ENCODE peak calls at places on chromosomes 4 and X, in five cellular contexts. U, G, I, K and S are unnamed samples.

GRCh38 chrX:103211012-103211715 is 3.7 kb upstream of the BEX4 start:
- DNase-seq in U (no peak), K (peak; percentile 51), I (peak; percentile 62), G (no peak), S (peak; percentile 5)

GRCh38 chr4:6079965-6080364 is 61.7 kb upstream of the C4orf50 start:
- DNase-seq in U (no peak), K (no peak), I (no peak), G (no peak), S (no peak)

GRCh38 chr4:53866055-53866454 is 198.3 kb downstream of the CHIC2 start:
- DNase-seq in K (no peak), I (no peak), G (no peak), U (no peak), S (no peak)

GRCh38 chr4:40576651-40577480 is 52.8 kb downstream of the RBM47 start:
- DNase-seq in K (no peak), G (peak; percentile 28), U (peak; percentile 59), I (peak; percentile 92), S (no peak)

GRCh38 chr4:186889876-186890643 is 166.4 kb upstream of the FAT1 start:
- DNase-seq in K (no peak), I (no peak), U (no peak), G (no peak), S (no peak)

GRCh38 chr4:25580633-25581467 is 74.8 kb upstream of the SLC34A2 start:
- DNase-seq in I (no peak), G (no peak), K (no peak), U (no peak), S (no peak)

GRCh38 chr4:117434424-117434823 is 349.0 kb upstream of the TRAM1L1 start:
- DNase-seq in I (no peak), K (no peak), G (no peak), U (no peak), S (no peak)

GRCh38 chrX:48958635-48959094 is 1.3 kb upstream of the OTUD5 start:
- DNase-seq in U (no peak), K (no peak), I (peak; percentile 66), G (peak; percentile 35), S (peak; percentile 8)

GRCh38 chrX:41333744-41333993 is 293 bp upstream of the DDX3X start:
- DNase-seq in G (peak; percentile 78), I (peak; percentile 87), U (peak; percentile 40), K (peak; percentile 81), S (peak; percentile 85)

GRCh38 chrX:70190225-70190624 is 12.9 kb downstream of the DGAT2L6 start:
- DNase-seq in K (no peak), G (no peak), I (no peak), U (no peak), S (no peak)

GRCh38 chr4:54924891-54925290 is 200.5 kb downstream of the KDR start:
- DNase-seq in U (no peak), I (no peak), K (no peak), G (no peak), S (no peak)

GRCh38 chr4:41670530-41670929 is 78.0 kb downstream of the PHOX2B start:
- DNase-seq in G (no peak), I (no peak), U (no peak), K (peak; percentile 39), S (no peak)

GRCh38 chr4:139607302-139608060 is 51.5 kb upstream of the SETD7 start:
- DNase-seq in I (no peak), U (no peak), G (no peak), K (no peak), S (no peak)

GRCh38 chr4:30718889-30719252 is 1.3 kb upstream of the PCDH7 start:
- DNase-seq in U (no peak), G (no peak), K (peak; percentile 16), I (peak; percentile 52), S (peak; percentile 16)

GRCh38 chr4:72112514-72113156 is 80.8 kb downstream of the NPFFR2 start:
- DNase-seq in U (no peak), I (peak; percentile 86), K (no peak), G (no peak), S (peak; percentile 24)

GRCh38 chr4:288891-289290 is 16.4 kb downstream of the ZNF732 start:
- DNase-seq in I (peak; percentile 13), K (no peak), G (no peak), U (no peak), S (no peak)

GRCh38 chr4:63607186-63607872 is 801.9 kb downstream of the TECRL start:
- DNase-seq in I (no peak), K (no peak), G (no peak), U (no peak), S (no peak)

GRCh38 chr4:128707864-128708263 is 101.6 kb upstream of the JADE1 start:
- DNase-seq in U (no peak), I (no peak), G (peak; percentile 59), K (no peak), S (no peak)

GRCh38 chrX:136711147-136711546 is 63.2 kb downstream of the CD40LG start:
- DNase-seq in G (peak; percentile 4), U (no peak), I (peak; percentile 43), K (no peak), S (peak; percentile 6)

GRCh38 chr4:5892321-5893012 is 419 bp downstream of the CRMP1 start:
- DNase-seq in U (no peak), I (no peak), K (no peak), G (no peak), S (no peak)

GRCh38 chr4:122764071-122764807 is 31.7 kb downstream of the BBS12 start:
- DNase-seq in I (peak; percentile 90), U (no peak), G (no peak), K (no peak), S (peak; percentile 43)

GRCh38 chr4:94634266-94634665 is 123.5 kb upstream of the BMPR1B start:
- DNase-seq in I (no peak), K (no peak), U (no peak), G (no peak), S (no peak)

GRCh38 chr4:139184129-139184528 is 7.1 kb upstream of the ELF2 start:
- DNase-seq in I (peak; percentile 29), K (peak; percentile 33), G (no peak), U (no peak), S (no peak)

GRCh38 chr4:16024009-16024408 is 59.8 kb downstream of the PROM1 start:
- DNase-seq in G (no peak), U (no peak), K (no peak), I (peak; percentile 78), S (no peak)

GRCh38 chrX:42119076-42119475 is 195.7 kb upstream of the CASK start:
- DNase-seq in I (peak; percentile 69), G (no peak), K (peak; percentile 26), U (no peak), S (no peak)

GRCh38 chrX:18428006-18428405 is 2.6 kb downstream of the CDKL5 start:
- DNase-seq in U (no peak), K (no peak), I (no peak), G (no peak), S (no peak)

GRCh38 chr4:163693211-163693610 is 198.7 kb downstream of the TMA16 start:
- DNase-seq in G (no peak), U (no peak), I (peak; percentile 57), K (no peak), S (no peak)

GRCh38 chrX:11309220-11309619 is 16.0 kb downstream of the AMELX start:
- DNase-seq in G (no peak), K (no peak), U (no peak), I (peak; percentile 23), S (no peak)

GRCh38 chrX:65581661-65582339 is 47.2 kb upstream of the LAS1L start:
- DNase-seq in G (no peak), U (peak; percentile 26), K (peak; percentile 40), I (peak; percentile 69), S (peak; percentile 3)